ENCODE peak calls at places on chromosomes 1 and 21, in four cellular contexts. One of them, this sample, is unnamed.

GRCh38 chr1:33993301-33993700 is 129.4 kb downstream of the HMGB4 start:
- DNase-seq in heart left ventricle: no peak
- DNase-seq in IMR-90: no peak
- DNase-seq in right lobe of liver: no peak
- DNase-seq in this sample: no peak

GRCh38 chr1:109667452-109668122 is at the start of gene GSTM2:
- DNase-seq in heart left ventricle: peak
- DNase-seq in IMR-90: peak
- DNase-seq in right lobe of liver: peak
- DNase-seq in this sample: no peak

GRCh38 chr1:145892486-145893087 is 6.9 kb upstream of the ANKRD35 start:
- DNase-seq in heart left ventricle: no peak
- DNase-seq in IMR-90: peak
- DNase-seq in right lobe of liver: no peak
- DNase-seq in this sample: no peak

GRCh38 chr1:23593556-23594148 is 34.4 kb upstream of the ID3 start:
- DNase-seq in heart left ventricle: no peak
- DNase-seq in IMR-90: peak
- DNase-seq in right lobe of liver: no peak
- DNase-seq in this sample: no peak

GRCh38 chr1:236389253-236389652 is 4.8 kb upstream of the EDARADD start:
- DNase-seq in heart left ventricle: no peak
- DNase-seq in IMR-90: no peak
- DNase-seq in right lobe of liver: no peak
- DNase-seq in this sample: no peak

GRCh38 chr1:203002951-203003350 is 4.2 kb upstream of the TMEM183A start:
- DNase-seq in heart left ventricle: no peak
- DNase-seq in IMR-90: no peak
- DNase-seq in right lobe of liver: no peak
- DNase-seq in this sample: no peak

GRCh38 chr1:201639826-201640225 is 100.9 kb downstream of the NAV1 start:
- DNase-seq in heart left ventricle: no peak
- DNase-seq in IMR-90: no peak
- DNase-seq in right lobe of liver: no peak
- DNase-seq in this sample: no peak

GRCh38 chr1:6273380-6273891 is 12.5 kb upstream of the GPR153 start:
- DNase-seq in heart left ventricle: no peak
- DNase-seq in IMR-90: peak
- DNase-seq in right lobe of liver: no peak
- DNase-seq in this sample: peak

GRCh38 chr21:30329203-30329868 is 8.2 kb downstream of the KRTAP27-1 start:
- DNase-seq in heart left ventricle: no peak
- DNase-seq in IMR-90: no peak
- DNase-seq in right lobe of liver: no peak
- DNase-seq in this sample: no peak

GRCh38 chr1:217881131-217881543 is 250.0 kb downstream of the SPATA17 start:
- DNase-seq in heart left ventricle: no peak
- DNase-seq in IMR-90: no peak
- DNase-seq in right lobe of liver: no peak
- DNase-seq in this sample: no peak

GRCh38 chr1:15155760-15156743 is 2.5 kb downstream of the TMEM51 start:
- DNase-seq in heart left ventricle: no peak
- DNase-seq in IMR-90: no peak
- DNase-seq in right lobe of liver: no peak
- DNase-seq in this sample: no peak

GRCh38 chr1:216910081-216910840 is 187.0 kb upstream of the ESRRG start:
- DNase-seq in heart left ventricle: no peak
- DNase-seq in IMR-90: peak
- DNase-seq in right lobe of liver: no peak
- DNase-seq in this sample: no peak

GRCh38 chr1:6953216-6953615 is 168.0 kb downstream of the CAMTA1 start:
- DNase-seq in heart left ventricle: no peak
- DNase-seq in IMR-90: no peak
- DNase-seq in right lobe of liver: no peak
- DNase-seq in this sample: no peak

GRCh38 chr1:3069491-3070303 is 694 bp downstream of the PRDM16 start:
- DNase-seq in heart left ventricle: no peak
- DNase-seq in IMR-90: peak
- DNase-seq in right lobe of liver: peak
- DNase-seq in this sample: no peak

GRCh38 chr1:179046808-179047636 is 21.3 kb downstream of the FAM20B start:
- DNase-seq in heart left ventricle: no peak
- DNase-seq in IMR-90: no peak
- DNase-seq in right lobe of liver: no peak
- DNase-seq in this sample: no peak

GRCh38 chr21:34582506-34583150 is 32.3 kb downstream of the RCAN1 start:
- DNase-seq in heart left ventricle: peak
- DNase-seq in IMR-90: peak
- DNase-seq in right lobe of liver: no peak
- DNase-seq in this sample: no peak

GRCh38 chr1:227559926-227560325 is 3.4 kb upstream of the ZNF678 start:
- DNase-seq in heart left ventricle: no peak
- DNase-seq in IMR-90: no peak
- DNase-seq in right lobe of liver: no peak
- DNase-seq in this sample: no peak

GRCh38 chr1:151638074-151638775 is 26.4 kb downstream of the SNX27 start:
- DNase-seq in heart left ventricle: no peak
- DNase-seq in IMR-90: no peak
- DNase-seq in right lobe of liver: no peak
- DNase-seq in this sample: no peak

GRCh38 chr1:211625040-211625439 is 46.1 kb upstream of the SLC30A1 start:
- DNase-seq in heart left ventricle: peak
- DNase-seq in IMR-90: peak
- DNase-seq in right lobe of liver: peak
- DNase-seq in this sample: no peak

GRCh38 chr1:27367160-27367650 is 444 bp upstream of the MAP3K6 start:
- DNase-seq in heart left ventricle: no peak
- DNase-seq in IMR-90: no peak
- DNase-seq in right lobe of liver: no peak
- DNase-seq in this sample: no peak

GRCh38 chr1:159211331-159212136 is 6.9 kb downstream of the ACKR1 start:
- DNase-seq in heart left ventricle: no peak
- DNase-seq in IMR-90: peak
- DNase-seq in right lobe of liver: no peak
- DNase-seq in this sample: peak

GRCh38 chr1:160376525-160377131 is 9.8 kb downstream of the NHLH1 start:
- DNase-seq in heart left ventricle: no peak
- DNase-seq in IMR-90: peak
- DNase-seq in right lobe of liver: no peak
- DNase-seq in this sample: peak

GRCh38 chr1:63824386-63824898 is 50.6 kb downstream of the ROR1 start:
- DNase-seq in heart left ventricle: no peak
- DNase-seq in IMR-90: peak
- DNase-seq in right lobe of liver: no peak
- DNase-seq in this sample: no peak

GRCh38 chr1:28582248-28582615 is 9.8 kb upstream of the RAB42 start:
- DNase-seq in heart left ventricle: no peak
- DNase-seq in IMR-90: no peak
- DNase-seq in right lobe of liver: no peak
- DNase-seq in this sample: no peak

GRCh38 chr1:93338426-93338825 is 7.3 kb upstream of the DR1 start:
- DNase-seq in heart left ventricle: no peak
- DNase-seq in IMR-90: peak
- DNase-seq in right lobe of liver: no peak
- DNase-seq in this sample: no peak

GRCh38 chr1:1166642-1167415 is 6.9 kb upstream of the TTLL10 start:
- DNase-seq in heart left ventricle: peak
- DNase-seq in IMR-90: no peak
- DNase-seq in right lobe of liver: no peak
- DNase-seq in this sample: no peak

GRCh38 chr21:15592271-15592860 is 137.4 kb upstream of the USP25 start:
- DNase-seq in heart left ventricle: no peak
- DNase-seq in IMR-90: peak
- DNase-seq in right lobe of liver: no peak
- DNase-seq in this sample: peak

GRCh38 chr1:68958957-68959356 is 462.1 kb upstream of the DEPDC1 start:
- DNase-seq in heart left ventricle: no peak
- DNase-seq in IMR-90: no peak
- DNase-seq in right lobe of liver: no peak
- DNase-seq in this sample: no peak

GRCh38 chr1:15290382-15290781 is 43.4 kb downstream of the FHAD1 start:
- DNase-seq in heart left ventricle: no peak
- DNase-seq in IMR-90: peak
- DNase-seq in right lobe of liver: no peak
- DNase-seq in this sample: no peak

GRCh38 chr1:24704411-24705259 is 40.6 kb upstream of the CLIC4 start:
- DNase-seq in heart left ventricle: no peak
- DNase-seq in IMR-90: peak
- DNase-seq in right lobe of liver: no peak
- DNase-seq in this sample: no peak

GRCh38 chr1:199243423-199244061 is 604.7 kb downstream of the PTPRC start:
- DNase-seq in heart left ventricle: peak
- DNase-seq in IMR-90: peak
- DNase-seq in right lobe of liver: peak
- DNase-seq in this sample: no peak

GRCh38 chr1:26831546-26832248 is 5.2 kb downstream of the ZDHHC18 start:
- DNase-seq in heart left ventricle: no peak
- DNase-seq in IMR-90: no peak
- DNase-seq in right lobe of liver: no peak
- DNase-seq in this sample: no peak

GRCh38 chr1:151056574-151056973 is 2.8 kb downstream of the CDC42SE1 start:
- DNase-seq in heart left ventricle: no peak
- DNase-seq in IMR-90: no peak
- DNase-seq in right lobe of liver: no peak
- DNase-seq in this sample: no peak

GRCh38 chr1:161200992-161201827 is 957 bp upstream of the NDUFS2 start:
- DNase-seq in heart left ventricle: peak
- DNase-seq in IMR-90: peak
- DNase-seq in right lobe of liver: peak
- DNase-seq in this sample: no peak

GRCh38 chr1:163068716-163069115 is 445 bp upstream of the RGS4 start:
- DNase-seq in heart left ventricle: no peak
- DNase-seq in IMR-90: peak
- DNase-seq in right lobe of liver: no peak
- DNase-seq in this sample: no peak

GRCh38 chr1:163072658-163073057 is 3.5 kb downstream of the RGS4 start:
- DNase-seq in heart left ventricle: no peak
- DNase-seq in IMR-90: peak
- DNase-seq in right lobe of liver: no peak
- DNase-seq in this sample: peak

GRCh38 chr1:163069142-163069541 is at the start of gene RGS4:
- DNase-seq in heart left ventricle: peak
- DNase-seq in IMR-90: peak
- DNase-seq in right lobe of liver: no peak
- DNase-seq in this sample: peak

GRCh38 chr1:163071381-163072255 is 2.5 kb downstream of the RGS4 start:
- DNase-seq in heart left ventricle: peak
- DNase-seq in IMR-90: peak
- DNase-seq in right lobe of liver: no peak
- DNase-seq in this sample: peak

DNA sequence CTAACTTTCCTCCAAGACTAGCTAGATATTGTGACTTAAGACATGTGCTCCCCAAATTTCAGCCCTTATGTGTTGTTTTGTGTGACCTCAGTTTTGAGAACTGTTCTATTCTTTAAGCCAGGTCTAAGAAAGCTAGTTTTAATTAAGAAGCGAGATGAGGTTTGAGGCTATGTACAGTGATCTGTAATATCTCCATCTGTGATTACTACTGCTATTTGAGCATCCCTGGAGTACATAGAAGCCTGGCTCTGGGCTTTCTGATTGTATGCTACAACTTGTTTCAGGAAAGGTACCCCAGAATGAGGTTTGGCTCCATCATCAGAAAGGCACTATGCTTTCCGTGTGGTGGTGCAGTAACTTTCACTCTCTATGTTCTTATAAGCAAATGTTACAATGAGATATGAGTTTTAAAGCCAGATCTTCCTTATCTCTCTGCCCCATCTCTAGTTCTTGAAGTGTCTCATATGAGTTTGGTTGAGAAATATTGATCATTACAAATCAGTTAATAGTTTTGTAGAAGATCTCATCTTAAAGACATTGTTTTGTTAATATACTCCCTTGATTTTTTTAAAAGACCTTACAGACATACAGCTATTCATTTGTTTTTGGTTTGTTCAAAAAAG is 605 bp downstream of the RGS4 start:
- DNase-seq in heart left ventricle: no peak
- DNase-seq in IMR-90: no peak
- DNase-seq in right lobe of liver: no peak
- DNase-seq in this sample: no peak
- H3K4me3 ChIP-seq in heart left ventricle: peak
- H3K4me3 ChIP-seq in IMR-90: peak
- H3K4me3 ChIP-seq in right lobe of liver: peak
- H3K4me3 ChIP-seq in this sample: peak

GRCh38 chr21:45997205-45997494 is 15.6 kb downstream of the COL6A1 start:
- DNase-seq in heart left ventricle: no peak
- DNase-seq in IMR-90: no peak
- DNase-seq in right lobe of liver: no peak
- DNase-seq in this sample: no peak
- TF ChIP-seq CTCF in heart left ventricle: no peak
- TF ChIP-seq CTCF in IMR-90: no peak
- TF ChIP-seq CTCF in right lobe of liver: no peak
- TF ChIP-seq CTCF in this sample: no peak

DNA sequence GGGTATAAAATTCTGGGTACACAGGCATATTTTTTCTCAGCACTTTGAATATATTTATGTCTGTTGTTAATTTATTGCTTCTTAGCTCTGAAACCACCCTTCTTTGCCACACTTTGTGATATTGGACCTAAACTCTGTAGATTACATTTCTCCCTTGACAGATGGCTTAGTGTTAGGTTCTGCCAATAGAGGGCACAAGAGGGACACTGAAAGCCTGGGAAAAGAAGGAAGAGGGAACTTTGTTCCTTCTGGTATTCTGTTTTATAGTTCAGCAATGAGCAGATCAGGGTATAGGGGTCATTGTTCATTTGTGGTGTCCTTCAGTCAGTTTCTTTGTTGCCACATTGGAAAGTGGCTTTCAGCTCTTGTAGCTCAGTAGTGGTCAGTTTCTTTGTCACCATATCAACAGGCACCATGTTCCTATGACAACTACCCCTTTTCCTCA is 423.5 kb upstream of the PROX1 start:
- DNase-seq in heart left ventricle: no peak
- DNase-seq in IMR-90: no peak
- DNase-seq in right lobe of liver: no peak
- DNase-seq in this sample: no peak
- H3K4me3 ChIP-seq in heart left ventricle: no peak
- H3K4me3 ChIP-seq in IMR-90: no peak
- H3K4me3 ChIP-seq in right lobe of liver: no peak
- H3K4me3 ChIP-seq in this sample: no peak

GRCh38 chr1:164774413-164774812 is 215.4 kb downstream of the PBX1 start:
- DNase-seq in heart left ventricle: no peak
- DNase-seq in IMR-90: no peak
- DNase-seq in right lobe of liver: no peak
- DNase-seq in this sample: no peak
- TF ChIP-seq CTCF in heart left ventricle: peak
- TF ChIP-seq CTCF in IMR-90: no peak
- TF ChIP-seq CTCF in right lobe of liver: no peak
- TF ChIP-seq CTCF in this sample: peak

GRCh38 chr1:233113009-233113712 is 162.8 kb downstream of the NTPCR start:
- DNase-seq in heart left ventricle: peak
- DNase-seq in IMR-90: peak
- DNase-seq in right lobe of liver: peak
- DNase-seq in this sample: peak
- H3K4me3 ChIP-seq in heart left ventricle: peak
- H3K4me3 ChIP-seq in IMR-90: peak
- H3K4me3 ChIP-seq in right lobe of liver: no peak
- H3K4me3 ChIP-seq in this sample: peak